ENCODE peak calls at places on chromosomes 6 and 20, in four cellular contexts. T is progenitor cell of endocrine pancreas, P is kidney glomerular epithelial cell, B is neuronal stem cell. C is an unnamed sample.

GRCh38 chr20:15789083-15789482 is 784.2 kb downstream of the KIF16B start:
- DNase-seq in T (no peak), P (no peak), B (no peak), C (no peak)

GRCh38 chr6:46788791-46789190 is 4.4 kb upstream of the MEP1A start:
- DNase-seq in T (no peak), P (no peak), B (no peak), C (no peak)

GRCh38 chr20:884983-885952 is 30.9 kb downstream of the ANGPT4 start:
- DNase-seq in T (peak; percentile 54), P (peak; percentile 11), B (peak; percentile 59), C (peak; percentile 55)

GRCh38 chr6:7262037-7262461 is 51.0 kb downstream of the SSR1 start:
- DNase-seq in T (no peak), P (no peak), B (no peak), C (no peak)

GRCh38 chr6:15588966-15589634 is 73.7 kb downstream of the DTNBP1 start:
- DNase-seq in T (no peak), P (peak; percentile 37), B (no peak), C (peak; percentile 74)

GRCh38 chr20:57126481-57127092 is 139.9 kb downstream of the BMP7 start:
- DNase-seq in T (no peak), P (no peak), B (no peak), C (no peak)

GRCh38 chr6:25007269-25007699 is 71.5 kb upstream of the RIPOR2 start:
- DNase-seq in T (no peak), P (no peak), B (no peak), C (no peak)

GRCh38 chr20:25669826-25670422 is 26.7 kb downstream of the ZNF337 start:
- DNase-seq in T (no peak), P (no peak), B (no peak), C (peak; percentile 89)

GRCh38 chr6:31827286-31828079 is at the start of gene HSPA1B:
- DNase-seq in T (peak; percentile 94), P (peak; percentile 100), B (peak; percentile 99), C (peak; percentile 100)

GRCh38 chr6:6595025-6595424 is 6.5 kb downstream of the LY86 start:
- DNase-seq in T (no peak), P (no peak), B (no peak), C (no peak)

GRCh38 chr6:153727910-153728309 is 311.1 kb upstream of the OPRM1 start:
- DNase-seq in T (no peak), P (no peak), B (no peak), C (peak; percentile 15)

GRCh38 chr20:50267866-50268219 is 77.2 kb downstream of the CEBPB start:
- DNase-seq in T (no peak), P (no peak), B (no peak), C (no peak)

GRCh38 chr6:124158024-124158423 is 354.4 kb downstream of the NKAIN2 start:
- DNase-seq in T (no peak), P (no peak), B (no peak), C (no peak)

GRCh38 chr6:52497652-52498408 is 77.7 kb downstream of the EFHC1 start:
- DNase-seq in T (no peak), P (no peak), B (no peak), C (no peak)

GRCh38 chr6:165704001-165704748 is 41.1 kb upstream of the PDE10A start:
- DNase-seq in T (no peak), P (no peak), B (no peak), C (peak; percentile 18)

GRCh38 chr6:7727951-7728854 is 2.3 kb downstream of the BMP6 start:
- DNase-seq in T (peak; percentile 11), P (no peak), B (peak; percentile 51), C (peak; percentile 50)

GRCh38 chr20:37226889-37227288 is 34.7 kb downstream of the GHRH start:
- DNase-seq in T (no peak), P (no peak), B (no peak), C (peak; percentile 38)

C was measured in iris pigment epithelial cell.